ENCODE peak calls at places on chromosomes 7 and 10, in eight cellular contexts. One of them, this sample, is unnamed.

GRCh38 chr10:103792547-103792946 is 62.8 kb downstream of the SH3PXD2A start:
- DNase-seq in GM23338: no peak
- DNase-seq in mucosa of descending colon: no peak
- DNase-seq in coronary artery: no peak
- DNase-seq in MM.1S: no peak
- DNase-seq in HL-60: no peak
- DNase-seq in epithelial cell of esophagus: peak
- DNase-seq in heart left ventricle: no peak
- DNase-seq in this sample: no peak

GRCh38 chr7:4659551-4660286 is 22.4 kb upstream of the FOXK1 start:
- DNase-seq in heart left ventricle: no peak
- DNase-seq in epithelial cell of esophagus: no peak
- DNase-seq in HL-60: peak
- DNase-seq in MM.1S: peak
- DNase-seq in mucosa of descending colon: no peak
- DNase-seq in GM23338: peak
- DNase-seq in coronary artery: no peak
- DNase-seq in this sample: no peak

GRCh38 chr7:82723411-82723810 is 279.8 kb upstream of the CACNA2D1 start:
- DNase-seq in heart left ventricle: no peak
- DNase-seq in MM.1S: no peak
- DNase-seq in GM23338: no peak
- DNase-seq in HL-60: no peak
- DNase-seq in coronary artery: no peak
- DNase-seq in epithelial cell of esophagus: no peak
- DNase-seq in mucosa of descending colon: no peak
- DNase-seq in this sample: no peak

GRCh38 chr7:135956393-135956792 is 20.8 kb downstream of the MTPN start:
- DNase-seq in mucosa of descending colon: no peak
- DNase-seq in MM.1S: no peak
- DNase-seq in epithelial cell of esophagus: no peak
- DNase-seq in GM23338: no peak
- DNase-seq in coronary artery: no peak
- DNase-seq in HL-60: no peak
- DNase-seq in heart left ventricle: no peak
- DNase-seq in this sample: no peak

GRCh38 chr10:104353325-104354048 is at the start of gene CFAP58:
- DNase-seq in MM.1S: peak
- DNase-seq in coronary artery: peak
- DNase-seq in mucosa of descending colon: peak
- DNase-seq in epithelial cell of esophagus: peak
- DNase-seq in heart left ventricle: peak
- DNase-seq in GM23338: peak
- DNase-seq in HL-60: peak
- DNase-seq in this sample: no peak

GRCh38 chr10:124744047-124744687 is at the start of gene FAM53B:
- DNase-seq in heart left ventricle: peak
- DNase-seq in HL-60: peak
- DNase-seq in epithelial cell of esophagus: peak
- DNase-seq in MM.1S: peak
- DNase-seq in mucosa of descending colon: peak
- DNase-seq in coronary artery: no peak
- DNase-seq in GM23338: peak
- DNase-seq in this sample: no peak

GRCh38 chr7:27143022-27143949 is at the start of gene HOXA5:
- DNase-seq in heart left ventricle: peak
- DNase-seq in coronary artery: peak
- DNase-seq in epithelial cell of esophagus: peak
- DNase-seq in HL-60: peak
- DNase-seq in MM.1S: no peak
- DNase-seq in GM23338: peak
- DNase-seq in mucosa of descending colon: peak
- DNase-seq in this sample: no peak

GRCh38 chr7:18558910-18559309 is 63.4 kb downstream of the HDAC9 start:
- DNase-seq in heart left ventricle: no peak
- DNase-seq in HL-60: no peak
- DNase-seq in GM23338: no peak
- DNase-seq in coronary artery: no peak
- DNase-seq in MM.1S: no peak
- DNase-seq in mucosa of descending colon: no peak
- DNase-seq in epithelial cell of esophagus: peak
- DNase-seq in this sample: no peak

GRCh38 chr10:131246089-131246488 is 65.4 kb downstream of the TCERG1L start:
- DNase-seq in HL-60: no peak
- DNase-seq in coronary artery: no peak
- DNase-seq in heart left ventricle: no peak
- DNase-seq in epithelial cell of esophagus: no peak
- DNase-seq in MM.1S: no peak
- DNase-seq in mucosa of descending colon: no peak
- DNase-seq in GM23338: no peak
- DNase-seq in this sample: no peak

GRCh38 chr10:120688928-120689327 is 162.2 kb upstream of the WDR11 start:
- DNase-seq in HL-60: no peak
- DNase-seq in epithelial cell of esophagus: peak
- DNase-seq in MM.1S: no peak
- DNase-seq in heart left ventricle: no peak
- DNase-seq in GM23338: no peak
- DNase-seq in mucosa of descending colon: no peak
- DNase-seq in coronary artery: no peak
- DNase-seq in this sample: no peak

GRCh38 chr10:129057856-129058663 is 409.0 kb upstream of the MGMT start:
- DNase-seq in epithelial cell of esophagus: no peak
- DNase-seq in GM23338: no peak
- DNase-seq in MM.1S: peak
- DNase-seq in coronary artery: peak
- DNase-seq in HL-60: no peak
- DNase-seq in heart left ventricle: no peak
- DNase-seq in mucosa of descending colon: peak
- DNase-seq in this sample: peak

GRCh38 chr7:83469076-83469475 is 179.9 kb downstream of the SEMA3E start:
- DNase-seq in GM23338: no peak
- DNase-seq in coronary artery: no peak
- DNase-seq in MM.1S: no peak
- DNase-seq in heart left ventricle: no peak
- DNase-seq in epithelial cell of esophagus: peak
- DNase-seq in HL-60: no peak
- DNase-seq in mucosa of descending colon: no peak
- DNase-seq in this sample: no peak

GRCh38 chr10:44978213-44978569 is 418 bp downstream of the DEPP1 start:
- DNase-seq in HL-60: no peak
- DNase-seq in mucosa of descending colon: no peak
- DNase-seq in GM23338: no peak
- DNase-seq in MM.1S: no peak
- DNase-seq in epithelial cell of esophagus: no peak
- DNase-seq in coronary artery: no peak
- DNase-seq in heart left ventricle: no peak
- DNase-seq in this sample: no peak

GRCh38 chr10:44976352-44977198 is 2.0 kb downstream of the DEPP1 start:
- DNase-seq in GM23338: no peak
- DNase-seq in coronary artery: no peak
- DNase-seq in mucosa of descending colon: no peak
- DNase-seq in HL-60: no peak
- DNase-seq in heart left ventricle: no peak
- DNase-seq in MM.1S: no peak
- DNase-seq in epithelial cell of esophagus: no peak
- DNase-seq in this sample: no peak

GRCh38 chr10:44975487-44976331 is 2.9 kb downstream of the DEPP1 start:
- DNase-seq in GM23338: peak
- DNase-seq in MM.1S: no peak
- DNase-seq in coronary artery: no peak
- DNase-seq in HL-60: peak
- DNase-seq in mucosa of descending colon: no peak
- DNase-seq in epithelial cell of esophagus: peak
- DNase-seq in heart left ventricle: no peak
- DNase-seq in this sample: no peak

GRCh38 chr10:44978570-44979280 is at the start of gene DEPP1:
- DNase-seq in HL-60: no peak
- DNase-seq in coronary artery: peak
- DNase-seq in epithelial cell of esophagus: peak
- DNase-seq in mucosa of descending colon: peak
- DNase-seq in GM23338: peak
- DNase-seq in MM.1S: peak
- DNase-seq in heart left ventricle: peak
- DNase-seq in this sample: no peak

DNA sequence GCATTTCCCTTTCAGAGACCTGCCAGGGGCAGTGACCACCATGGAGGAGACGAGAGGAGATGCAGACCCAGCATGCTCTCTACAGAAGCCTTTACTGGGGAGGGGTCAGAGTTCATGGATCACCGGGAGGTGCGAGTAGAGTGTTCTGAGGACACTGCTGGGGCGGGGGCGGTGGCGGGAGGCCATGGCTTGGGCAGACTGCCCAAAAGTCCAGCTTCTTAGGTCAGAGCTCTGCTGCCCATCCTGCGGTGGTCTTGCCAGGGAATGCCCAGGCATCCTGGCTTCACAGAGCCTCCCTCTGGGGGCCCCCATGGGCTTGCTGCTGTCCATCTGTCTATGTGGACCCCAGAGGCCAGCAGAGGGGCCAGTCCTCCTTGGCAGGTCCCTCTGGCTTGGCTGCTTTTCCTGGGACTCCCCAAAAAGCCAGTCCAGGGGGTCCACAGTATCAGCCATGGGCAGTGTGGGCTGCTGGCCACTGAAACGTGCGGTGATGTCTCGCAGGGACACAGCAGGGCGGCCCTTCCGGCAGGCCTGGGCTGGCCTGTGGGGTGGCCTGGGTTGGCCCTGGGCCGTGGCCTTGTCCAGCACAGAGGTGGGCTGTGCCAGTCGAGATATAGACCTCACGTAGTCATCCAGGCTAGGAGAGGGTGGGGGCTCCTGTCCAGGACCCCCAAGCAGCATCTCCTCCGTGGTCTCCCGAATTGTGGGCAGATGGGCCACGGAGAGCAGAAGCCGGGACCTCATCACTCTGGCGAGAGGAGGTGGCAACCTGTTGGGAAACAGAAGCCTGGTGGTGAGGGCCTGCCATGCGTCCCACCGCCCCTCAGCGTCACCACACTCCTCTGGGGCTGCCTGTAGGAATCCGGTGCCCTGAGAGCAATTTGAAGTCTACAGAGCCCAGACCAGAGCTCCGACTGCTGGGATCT is 1.1 kb downstream of the DEPP1 start:
- DNase-seq in GM23338: no peak
- DNase-seq in HL-60: no peak
- DNase-seq in epithelial cell of esophagus: no peak
- DNase-seq in mucosa of descending colon: no peak
- DNase-seq in coronary artery: no peak
- DNase-seq in heart left ventricle: no peak
- DNase-seq in MM.1S: no peak
- DNase-seq in this sample: no peak
- TF ChIP-seq CTCF in GM23338: no peak
- TF ChIP-seq CTCF in HL-60: no peak
- TF ChIP-seq CTCF in epithelial cell of esophagus: no peak
- TF ChIP-seq CTCF in mucosa of descending colon: no peak
- TF ChIP-seq CTCF in coronary artery: no peak
- TF ChIP-seq CTCF in heart left ventricle: no peak
- TF ChIP-seq CTCF in MM.1S: no peak
- TF ChIP-seq CTCF in this sample: no peak

GRCh38 chr7:120052884-120053382 is 220.0 kb upstream of the KCND2 start:
- DNase-seq in heart left ventricle: no peak
- DNase-seq in mucosa of descending colon: no peak
- DNase-seq in HL-60: peak
- DNase-seq in epithelial cell of esophagus: peak
- DNase-seq in GM23338: no peak
- DNase-seq in MM.1S: no peak
- DNase-seq in coronary artery: no peak
- DNase-seq in this sample: no peak
- H3K4me3 ChIP-seq in heart left ventricle: no peak
- H3K4me3 ChIP-seq in mucosa of descending colon: no peak
- H3K4me3 ChIP-seq in HL-60: no peak
- H3K4me3 ChIP-seq in epithelial cell of esophagus: no peak
- H3K4me3 ChIP-seq in GM23338: no peak
- H3K4me3 ChIP-seq in MM.1S: no peak
- H3K4me3 ChIP-seq in coronary artery: no peak
- H3K4me3 ChIP-seq in this sample: no peak

DNA sequence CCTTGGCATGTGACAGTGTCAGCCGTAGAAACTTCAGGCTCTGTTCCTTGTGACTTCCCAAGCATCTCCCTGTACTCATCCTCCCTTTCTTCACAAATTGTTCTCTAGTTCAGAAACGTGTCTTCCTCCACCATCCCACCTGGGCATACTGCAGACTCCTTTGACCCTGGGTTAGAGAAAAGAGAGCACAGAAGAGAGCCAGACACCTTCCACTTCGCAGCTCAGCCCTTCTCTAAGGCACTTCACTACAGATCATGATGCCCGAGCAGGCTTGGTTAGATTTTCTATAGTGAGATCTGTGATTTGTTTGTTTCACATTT is 70.6 kb downstream of the XPNPEP1 start:
- DNase-seq in MM.1S: no peak
- DNase-seq in HL-60: no peak
- DNase-seq in heart left ventricle: no peak
- DNase-seq in coronary artery: no peak
- DNase-seq in epithelial cell of esophagus: no peak
- DNase-seq in mucosa of descending colon: no peak
- DNase-seq in GM23338: no peak
- DNase-seq in this sample: no peak
- TF ChIP-seq CTCF in MM.1S: peak
- TF ChIP-seq CTCF in HL-60: no peak
- TF ChIP-seq CTCF in heart left ventricle: no peak
- TF ChIP-seq CTCF in coronary artery: no peak
- TF ChIP-seq CTCF in epithelial cell of esophagus: no peak
- TF ChIP-seq CTCF in mucosa of descending colon: no peak
- TF ChIP-seq CTCF in GM23338: no peak
- TF ChIP-seq CTCF in this sample: no peak

GRCh38 chr10:69068549-69068948 is 19.4 kb upstream of the SRGN start:
- DNase-seq in MM.1S: no peak
- DNase-seq in mucosa of descending colon: no peak
- DNase-seq in GM23338: no peak
- DNase-seq in coronary artery: no peak
- DNase-seq in heart left ventricle: no peak
- DNase-seq in HL-60: peak
- DNase-seq in epithelial cell of esophagus: no peak
- DNase-seq in this sample: no peak
- H3K4me3 ChIP-seq in MM.1S: no peak
- H3K4me3 ChIP-seq in mucosa of descending colon: no peak
- H3K4me3 ChIP-seq in GM23338: no peak
- H3K4me3 ChIP-seq in coronary artery: no peak
- H3K4me3 ChIP-seq in heart left ventricle: no peak
- H3K4me3 ChIP-seq in HL-60: no peak
- H3K4me3 ChIP-seq in epithelial cell of esophagus: no peak
- H3K4me3 ChIP-seq in this sample: no peak

GRCh38 chr7:1569833-1570632 is at the start of gene PSMG3:
- DNase-seq in coronary artery: peak
- DNase-seq in heart left ventricle: peak
- DNase-seq in HL-60: peak
- DNase-seq in mucosa of descending colon: peak
- DNase-seq in GM23338: peak
- DNase-seq in MM.1S: peak
- DNase-seq in epithelial cell of esophagus: peak
- DNase-seq in this sample: peak
- TF ChIP-seq CTCF in coronary artery: no peak
- TF ChIP-seq CTCF in heart left ventricle: no peak
- TF ChIP-seq CTCF in HL-60: no peak
- TF ChIP-seq CTCF in mucosa of descending colon: no peak
- TF ChIP-seq CTCF in GM23338: peak
- TF ChIP-seq CTCF in MM.1S: peak
- TF ChIP-seq CTCF in epithelial cell of esophagus: peak
- TF ChIP-seq CTCF in this sample: peak

DNA sequence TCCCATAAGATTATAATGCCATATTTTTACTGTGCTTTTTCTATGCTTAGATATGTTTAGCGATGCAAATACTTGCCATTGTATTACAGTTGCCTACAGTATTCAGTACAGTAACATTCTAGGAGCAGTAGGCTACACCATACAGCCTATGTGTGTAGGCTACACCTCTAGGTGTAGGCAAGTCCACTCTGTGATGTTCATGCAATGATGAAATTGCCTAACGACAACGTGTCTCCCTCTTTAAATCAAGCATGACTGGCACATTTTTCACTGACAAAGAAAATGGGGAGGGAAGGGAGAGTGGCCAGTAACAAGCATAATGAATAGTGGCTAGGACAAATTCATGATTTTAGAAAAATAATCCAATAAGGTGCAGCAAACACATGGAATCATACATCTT is 1.7 kb downstream of the NCAPG2 start:
- DNase-seq in GM23338: no peak
- DNase-seq in MM.1S: no peak
- DNase-seq in coronary artery: no peak
- DNase-seq in HL-60: no peak
- DNase-seq in mucosa of descending colon: no peak
- DNase-seq in epithelial cell of esophagus: peak
- DNase-seq in heart left ventricle: no peak
- DNase-seq in this sample: no peak
- H3K4me3 ChIP-seq in GM23338: peak
- H3K4me3 ChIP-seq in MM.1S: peak
- H3K4me3 ChIP-seq in coronary artery: no peak
- H3K4me3 ChIP-seq in HL-60: peak
- H3K4me3 ChIP-seq in mucosa of descending colon: no peak
- H3K4me3 ChIP-seq in epithelial cell of esophagus: no peak
- H3K4me3 ChIP-seq in heart left ventricle: no peak
- H3K4me3 ChIP-seq in this sample: peak